ENCODE peak calls at places on chromosomes 6 and 20, in seven cellular contexts. One of them, this sample, is unnamed.

GRCh38 chr20:46683939-46684750 is 5.1 kb downstream of the TP53RK start:
- DNase-seq in fibroblast of lung: peak; percentile 87
- DNase-seq in IMR-90: peak; percentile 80
- DNase-seq in H9: peak; percentile 83
- DNase-seq in neural progenitor cell: peak; percentile 81
- DNase-seq in HCT116: no peak
- DNase-seq in PC-9: peak; percentile 72
- DNase-seq in this sample: no peak

GRCh38 chr20:57663241-57663640 is 43.0 kb upstream of the ZBP1 start:
- DNase-seq in IMR-90: no peak
- DNase-seq in fibroblast of lung: no peak
- DNase-seq in neural progenitor cell: no peak
- DNase-seq in PC-9: no peak
- DNase-seq in H9: no peak
- DNase-seq in HCT116: no peak
- DNase-seq in this sample: no peak

GRCh38 chr6:110020888-110021287 is 42.8 kb downstream of the GPR6 start:
- DNase-seq in H9: no peak
- DNase-seq in fibroblast of lung: no peak
- DNase-seq in neural progenitor cell: no peak
- DNase-seq in IMR-90: no peak
- DNase-seq in PC-9: no peak
- DNase-seq in HCT116: no peak
- DNase-seq in this sample: no peak

GRCh38 chr20:62274332-62275262 is 28.2 kb upstream of the ADRM1 start:
- DNase-seq in H9: no peak
- DNase-seq in neural progenitor cell: no peak
- DNase-seq in IMR-90: no peak
- DNase-seq in HCT116: no peak
- DNase-seq in PC-9: no peak
- DNase-seq in fibroblast of lung: no peak
- DNase-seq in this sample: no peak

GRCh38 chr6:41023114-41023513 is 15.9 kb downstream of the UNC5CL start:
- DNase-seq in IMR-90: no peak
- DNase-seq in neural progenitor cell: no peak
- DNase-seq in HCT116: no peak
- DNase-seq in H9: no peak
- DNase-seq in PC-9: no peak
- DNase-seq in fibroblast of lung: no peak
- DNase-seq in this sample: no peak

GRCh38 chr6:154343473-154344308 is 12.9 kb downstream of the IPCEF1 start:
- DNase-seq in neural progenitor cell: peak; percentile 46
- DNase-seq in HCT116: peak; percentile 24
- DNase-seq in PC-9: peak; percentile 76
- DNase-seq in IMR-90: peak; percentile 16
- DNase-seq in H9: peak; percentile 94
- DNase-seq in fibroblast of lung: peak; percentile 28
- DNase-seq in this sample: no peak

GRCh38 chr20:49633023-49633422 is 65.1 kb upstream of the PTGIS start:
- DNase-seq in HCT116: no peak
- DNase-seq in neural progenitor cell: no peak
- DNase-seq in fibroblast of lung: no peak
- DNase-seq in PC-9: no peak
- DNase-seq in IMR-90: no peak
- DNase-seq in H9: no peak
- DNase-seq in this sample: no peak

GRCh38 chr6:12174878-12175277 is 115.3 kb upstream of the EDN1 start:
- DNase-seq in PC-9: no peak
- DNase-seq in neural progenitor cell: no peak
- DNase-seq in H9: no peak
- DNase-seq in fibroblast of lung: peak; percentile 45
- DNase-seq in IMR-90: peak; percentile 54
- DNase-seq in HCT116: no peak
- DNase-seq in this sample: no peak

GRCh38 chr6:81981812-81982211 is 229.3 kb upstream of the TENT5A start:
- DNase-seq in PC-9: no peak
- DNase-seq in HCT116: peak; percentile 43
- DNase-seq in fibroblast of lung: peak; percentile 65
- DNase-seq in H9: no peak
- DNase-seq in IMR-90: peak; percentile 79
- DNase-seq in neural progenitor cell: no peak
- DNase-seq in this sample: peak; percentile 31

GRCh38 chr6:69580696-69581095 is 216.1 kb downstream of the LMBRD1 start:
- DNase-seq in fibroblast of lung: no peak
- DNase-seq in H9: no peak
- DNase-seq in PC-9: no peak
- DNase-seq in neural progenitor cell: no peak
- DNase-seq in HCT116: no peak
- DNase-seq in IMR-90: no peak
- DNase-seq in this sample: peak; percentile 7

GRCh38 chr6:44682987-44683779 is 295.7 kb downstream of the CDC5L start:
- DNase-seq in H9: no peak
- DNase-seq in PC-9: no peak
- DNase-seq in IMR-90: no peak
- DNase-seq in HCT116: no peak
- DNase-seq in fibroblast of lung: no peak
- DNase-seq in neural progenitor cell: no peak
- DNase-seq in this sample: no peak

GRCh38 chr20:61875221-61875885 is 190.3 kb downstream of the TAF4 start:
- DNase-seq in H9: peak; percentile 56
- DNase-seq in neural progenitor cell: peak; percentile 36
- DNase-seq in IMR-90: no peak
- DNase-seq in fibroblast of lung: no peak
- DNase-seq in HCT116: no peak
- DNase-seq in PC-9: no peak
- DNase-seq in this sample: no peak

GRCh38 chr6:30707281-30707850 is 9.7 kb downstream of the MDC1 start:
- DNase-seq in IMR-90: no peak
- DNase-seq in neural progenitor cell: no peak
- DNase-seq in PC-9: peak; percentile 56
- DNase-seq in HCT116: no peak
- DNase-seq in H9: no peak
- DNase-seq in fibroblast of lung: no peak
- DNase-seq in this sample: no peak

GRCh38 chr6:106039836-106040592 is 46.1 kb upstream of the PRDM1 start:
- DNase-seq in H9: no peak
- DNase-seq in fibroblast of lung: no peak
- DNase-seq in IMR-90: no peak
- DNase-seq in HCT116: no peak
- DNase-seq in neural progenitor cell: no peak
- DNase-seq in PC-9: no peak
- DNase-seq in this sample: peak; percentile 46

GRCh38 chr20:17635846-17636245 is 46.2 kb downstream of the RRBP1 start:
- DNase-seq in fibroblast of lung: peak; percentile 49
- DNase-seq in H9: no peak
- DNase-seq in HCT116: no peak
- DNase-seq in neural progenitor cell: no peak
- DNase-seq in IMR-90: peak; percentile 25
- DNase-seq in PC-9: no peak
- DNase-seq in this sample: no peak

GRCh38 chr20:35947489-35947888 is 6.8 kb downstream of the SCAND1 start:
- DNase-seq in IMR-90: peak; percentile 4
- DNase-seq in HCT116: peak; percentile 42
- DNase-seq in neural progenitor cell: peak; percentile 68
- DNase-seq in fibroblast of lung: peak; percentile 10
- DNase-seq in H9: peak; percentile 79
- DNase-seq in PC-9: peak; percentile 27
- DNase-seq in this sample: peak; percentile 22

GRCh38 chr6:45830441-45831139 is 185.1 kb downstream of the CLIC5 start:
- DNase-seq in IMR-90: no peak
- DNase-seq in H9: no peak
- DNase-seq in neural progenitor cell: no peak
- DNase-seq in fibroblast of lung: no peak
- DNase-seq in HCT116: no peak
- DNase-seq in PC-9: no peak
- DNase-seq in this sample: peak; percentile 48

DNA sequence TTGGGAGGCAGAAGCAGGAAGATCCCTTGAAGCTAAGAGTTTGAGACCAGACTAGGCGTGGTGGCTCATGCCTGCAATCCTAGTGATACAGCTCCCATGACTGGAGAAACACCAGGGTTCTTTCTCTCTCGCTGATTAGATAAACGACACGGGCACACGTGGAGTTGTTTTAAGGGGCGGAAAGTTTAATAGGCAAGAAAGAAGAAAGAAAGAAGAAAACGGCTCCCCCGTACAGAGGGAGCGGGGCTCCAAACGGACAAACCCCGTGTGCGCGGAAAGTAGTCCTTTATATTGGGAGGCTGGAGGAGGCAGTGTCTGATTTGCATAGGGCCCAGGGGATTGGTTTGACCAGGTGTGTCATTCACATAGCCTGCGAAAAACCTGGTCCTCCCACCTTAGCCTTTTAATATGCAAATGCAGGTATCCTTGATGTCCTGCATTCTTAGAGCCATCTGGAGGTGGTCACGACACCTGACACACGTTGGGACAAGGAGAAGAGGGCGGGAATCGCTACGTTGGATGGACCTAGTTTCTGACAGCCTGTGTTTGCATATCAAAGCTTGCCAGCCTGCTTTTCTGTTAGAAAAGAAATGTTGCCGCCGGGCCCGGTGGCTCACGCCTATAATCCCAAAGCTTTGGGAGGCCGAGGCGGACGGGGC is 12.0 kb upstream of the CLPSL2 start:
- DNase-seq in H9: peak; percentile 99
- DNase-seq in neural progenitor cell: peak; percentile 79
- DNase-seq in IMR-90: no peak
- DNase-seq in HCT116: peak; percentile 50
- DNase-seq in PC-9: peak; percentile 66
- DNase-seq in fibroblast of lung: no peak
- DNase-seq in this sample: peak; percentile 18
- H2AFZ ChIP-seq in H9: no peak overlapping the region
- H2AFZ ChIP-seq in neural progenitor cell: peak overlapping the region; percentile 45
- H2AFZ ChIP-seq in IMR-90: no peak overlapping the region
- H2AFZ ChIP-seq in HCT116: peak overlapping the region; percentile 71
- H2AFZ ChIP-seq in PC-9: no peak overlapping the region
- H2AFZ ChIP-seq in fibroblast of lung: no peak overlapping the region
- H2AFZ ChIP-seq in this sample: peak overlapping the region; percentile 30

DNA sequence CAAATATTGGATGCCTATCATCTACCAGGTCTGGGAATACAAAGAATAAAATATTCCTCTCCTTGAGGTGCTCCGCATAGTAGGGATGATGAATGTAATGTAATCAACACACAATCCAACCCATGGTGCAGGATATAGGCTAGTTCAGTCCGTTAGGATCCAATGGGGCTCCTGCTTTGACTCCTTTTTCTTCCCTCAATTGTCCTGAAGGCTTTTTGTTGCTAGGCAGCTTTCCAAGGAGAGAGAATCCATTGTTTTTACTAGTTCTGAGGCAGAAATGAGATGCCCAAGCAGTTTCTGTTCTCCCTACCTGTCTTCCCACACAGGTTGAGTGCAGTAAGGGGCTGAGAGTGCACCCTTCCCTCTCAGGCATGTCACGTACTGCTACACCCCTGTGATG is 12.1 kb downstream of the WRNIP1 start:
- DNase-seq in IMR-90: no peak
- DNase-seq in PC-9: no peak
- DNase-seq in fibroblast of lung: no peak
- DNase-seq in H9: no peak
- DNase-seq in HCT116: no peak
- DNase-seq in neural progenitor cell: peak; percentile 37
- DNase-seq in this sample: no peak
- H3K27ac ChIP-seq in IMR-90: no peak overlapping the region
- H3K27ac ChIP-seq in PC-9: no peak overlapping the region
- H3K27ac ChIP-seq in fibroblast of lung: no peak overlapping the region
- H3K27ac ChIP-seq in H9: no peak overlapping the region
- H3K27ac ChIP-seq in HCT116: no peak overlapping the region
- H3K27ac ChIP-seq in neural progenitor cell: no peak overlapping the region
- H3K27ac ChIP-seq in this sample: no peak overlapping the region

GRCh38 chr6:162491637-162492036 is 235.9 kb downstream of the PRKN start:
- DNase-seq in HCT116: no peak
- DNase-seq in H9: no peak
- DNase-seq in fibroblast of lung: no peak
- DNase-seq in PC-9: no peak
- DNase-seq in IMR-90: no peak
- DNase-seq in neural progenitor cell: no peak
- DNase-seq in this sample: no peak
- H2AFZ ChIP-seq in HCT116: no peak overlapping the region
- H2AFZ ChIP-seq in H9: no peak overlapping the region
- H2AFZ ChIP-seq in fibroblast of lung: no peak overlapping the region
- H2AFZ ChIP-seq in PC-9: no peak overlapping the region
- H2AFZ ChIP-seq in IMR-90: no peak overlapping the region
- H2AFZ ChIP-seq in neural progenitor cell: no peak overlapping the region
- H2AFZ ChIP-seq in this sample: no peak overlapping the region

GRCh38 chr20:53691060-53691810 is 97.6 kb upstream of the ZNF217 start:
- DNase-seq in fibroblast of lung: no peak
- DNase-seq in IMR-90: peak; percentile 10
- DNase-seq in H9: no peak
- DNase-seq in HCT116: peak; percentile 18
- DNase-seq in neural progenitor cell: no peak
- DNase-seq in PC-9: peak; percentile 63
- DNase-seq in this sample: no peak

GRCh38 chr20:53693265-53693871 is 99.7 kb upstream of the ZNF217 start:
- DNase-seq in PC-9: no peak
- DNase-seq in neural progenitor cell: no peak
- DNase-seq in fibroblast of lung: no peak
- DNase-seq in IMR-90: no peak
- DNase-seq in HCT116: no peak
- DNase-seq in H9: no peak
- DNase-seq in this sample: no peak

GRCh38 chr20:53692465-53693067 is 98.9 kb upstream of the ZNF217 start:
- DNase-seq in H9: no peak
- DNase-seq in PC-9: no peak
- DNase-seq in neural progenitor cell: no peak
- DNase-seq in IMR-90: peak; percentile 86
- DNase-seq in fibroblast of lung: peak; percentile 87
- DNase-seq in HCT116: no peak
- DNase-seq in this sample: no peak

GRCh38 chr20:53688085-53688484 is 94.4 kb upstream of the ZNF217 start:
- DNase-seq in PC-9: no peak
- DNase-seq in H9: no peak
- DNase-seq in neural progenitor cell: no peak
- DNase-seq in HCT116: no peak
- DNase-seq in fibroblast of lung: no peak
- DNase-seq in IMR-90: no peak
- DNase-seq in this sample: no peak

GRCh38 chr20:53691811-53692192 is 98.2 kb upstream of the ZNF217 start:
- DNase-seq in PC-9: no peak
- DNase-seq in IMR-90: no peak
- DNase-seq in HCT116: no peak
- DNase-seq in neural progenitor cell: no peak
- DNase-seq in H9: no peak
- DNase-seq in fibroblast of lung: no peak
- DNase-seq in this sample: no peak
- H3K27ac ChIP-seq in PC-9: peak overlapping the region; percentile 82
- H3K27ac ChIP-seq in IMR-90: no peak overlapping the region
- H3K27ac ChIP-seq in HCT116: no peak overlapping the region
- H3K27ac ChIP-seq in neural progenitor cell: no peak overlapping the region
- H3K27ac ChIP-seq in H9: no peak overlapping the region
- H3K27ac ChIP-seq in fibroblast of lung: no peak overlapping the region
- H3K27ac ChIP-seq in this sample: no peak overlapping the region

This sample was measured in MM.1S.